ENCODE peak calls at places on chromosomes 3 and 15, in six cellular contexts. L is H1, E is GM12878, M is K562, S is HepG2, C is SK-N-SH. K is an unnamed sample.

GRCh38 chr15:100783296-100783695 is 96.3 kb upstream of the ALDH1A3 start:
- DNase-seq in L (no peak), M (no peak), E (no peak), C (no peak), S (no peak), K (no peak)

GRCh38 chr3:158314426-158315357 is 204.8 kb downstream of the RSRC1 start:
- DNase-seq in L (no peak), C (no peak), M (no peak), S (no peak), E (no peak), K (no peak)

GRCh38 chr3:192851821-192852352 is 65.8 kb downstream of the MB21D2 start:
- DNase-seq in S (peak), E (no peak), M (no peak), C (peak), L (no peak), K (peak)

GRCh38 chr3:197521277-197522182 is 34.2 kb downstream of the BDH1 start:
- DNase-seq in S (no peak), C (no peak), L (no peak), M (no peak), E (no peak), K (no peak)

GRCh38 chr3:69255928-69256327 is 130.0 kb downstream of the FRMD4B start:
- DNase-seq in E (no peak), S (peak), C (peak), M (no peak), L (no peak), K (no peak)

GRCh38 chr15:96972201-96972600 is 641.7 kb downstream of the NR2F2 start:
- DNase-seq in E (no peak), C (no peak), M (no peak), L (no peak), S (no peak), K (no peak)

GRCh38 chr3:78351338-78351737 is 1311.4 kb downstream of the ROBO2 start:
- DNase-seq in S (no peak), E (no peak), C (no peak), L (no peak), M (no peak), K (no peak)

GRCh38 chr3:174270841-174271240 is 588.3 kb upstream of the NAALADL2 start:
- DNase-seq in M (no peak), S (no peak), C (no peak), E (no peak), L (no peak), K (no peak)

GRCh38 chr3:120741837-120742197 is 499 bp downstream of the RABL3 start:
- DNase-seq in L (no peak), S (peak), E (peak), M (no peak), C (no peak), K (no peak)

GRCh38 chr3:52153389-52154096 is 680 bp downstream of the POC1A start:
- DNase-seq in C (peak), E (no peak), L (peak), M (peak), S (peak), K (peak)

GRCh38 chr3:38655708-38656300 is 6.3 kb upstream of the SCN5A start:
- DNase-seq in S (peak), M (peak), L (no peak), C (peak), E (no peak), K (no peak)
- TF ChIP-seq GABPA in S (no peak), M (no peak), L (no peak), C (no peak), E (no peak), K (no peak)

GRCh38 chr15:69723404-69724097 is 270.9 kb downstream of the RPLP1 start:
- DNase-seq in S (no peak), E (no peak), L (no peak), C (peak), M (no peak), K (no peak)
- TF ChIP-seq CTCF in S (no peak), E (peak), L (peak), C (peak), M (no peak), K (no peak)

DNA sequence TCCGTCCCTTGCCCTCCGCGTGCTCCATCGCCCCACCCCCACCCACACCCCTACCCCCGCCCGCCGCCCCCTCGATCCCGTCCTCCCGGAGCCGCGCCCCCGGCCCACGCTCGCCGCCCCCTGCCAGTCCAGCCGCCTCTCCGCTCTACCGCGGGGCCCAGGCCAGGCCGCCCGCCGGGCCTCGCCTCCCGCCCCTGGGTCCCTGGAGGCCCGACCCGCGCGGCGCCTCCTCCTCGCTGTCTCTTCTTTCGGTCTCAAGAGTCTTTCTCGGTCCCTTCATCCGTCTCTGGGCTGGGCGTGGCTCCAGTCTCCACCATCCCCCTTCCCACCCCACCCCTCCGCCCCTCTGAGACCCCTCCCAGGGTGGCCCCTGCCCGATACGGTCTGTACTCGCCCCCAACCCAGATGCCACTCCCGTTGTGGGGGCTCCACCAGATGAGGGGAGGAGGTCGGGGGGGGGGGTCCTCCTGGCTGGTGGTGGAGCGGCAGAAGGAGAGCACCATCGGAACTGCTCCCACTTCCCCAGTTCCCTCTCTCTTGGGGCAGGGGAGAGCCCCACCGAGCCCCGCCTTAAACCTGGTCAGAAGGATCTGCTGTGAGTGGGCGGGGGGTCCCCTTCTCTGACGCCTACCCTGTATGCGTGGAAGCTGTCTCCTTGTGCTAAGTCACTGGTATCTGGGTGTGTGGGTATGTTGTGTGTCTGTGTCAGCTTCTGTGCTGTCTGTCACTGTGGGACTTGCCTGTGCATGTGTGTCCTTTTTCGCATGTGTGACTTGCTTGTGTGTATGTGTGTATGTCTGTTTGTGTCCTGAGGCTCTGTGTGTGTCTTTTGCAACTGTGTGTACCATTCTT is 1.0 kb downstream of the PRKCD start:
- DNase-seq in E (no peak), M (peak), S (no peak), C (peak), L (no peak), K (no peak)
- TF ChIP-seq GABPA in E (no peak), M (no peak), S (no peak), C (no peak), L (no peak), K (no peak)

GRCh38 chr15:66864086-66864830 is 162.2 kb downstream of the SMAD6 start:
- DNase-seq in M (no peak), C (no peak), L (no peak), E (no peak), S (no peak), K (no peak)

GRCh38 chr15:66862878-66863335 is 160.9 kb downstream of the SMAD6 start:
- DNase-seq in E (peak), C (peak), M (peak), S (peak), L (peak), K (peak)

GRCh38 chr15:66863382-66864085 is 161.5 kb downstream of the SMAD6 start:
- DNase-seq in M (no peak), L (no peak), E (no peak), C (no peak), S (no peak), K (no peak)

GRCh38 chr15:66860844-66861243 is 158.8 kb downstream of the SMAD6 start:
- DNase-seq in L (no peak), M (no peak), E (no peak), C (no peak), S (no peak), K (no peak)

GRCh38 chr15:66862111-66862815 is 160.2 kb downstream of the SMAD6 start:
- DNase-seq in C (no peak), L (no peak), M (no peak), S (no peak), E (no peak), K (no peak)
- TF ChIP-seq CTCF in C (no peak), L (no peak), M (no peak), S (no peak), E (no peak), K (no peak)

DNA sequence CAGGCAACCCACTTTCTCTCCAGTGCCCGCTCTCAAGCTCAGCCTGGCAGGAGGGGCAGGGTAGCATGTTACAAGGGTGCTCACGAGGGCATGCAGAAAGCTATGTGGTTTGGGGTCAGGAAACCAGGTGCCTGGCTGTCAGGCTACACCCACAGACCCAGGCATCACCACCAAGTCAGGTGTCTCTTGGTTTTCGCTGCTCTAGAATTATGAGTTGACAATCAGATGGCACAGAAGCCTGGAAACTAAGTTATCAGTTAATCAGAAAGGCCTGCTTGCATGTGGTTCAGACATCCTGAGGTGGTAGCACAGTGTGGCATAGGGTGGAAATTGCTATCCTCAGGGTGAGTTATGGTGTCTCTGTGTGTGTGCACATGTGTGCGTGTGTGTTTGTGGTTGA is 16.2 kb upstream of the CCR9 start:
- DNase-seq in E (no peak), S (no peak), L (no peak), C (no peak), M (no peak), K (no peak)
- TF ChIP-seq GABPA in E (no peak), S (no peak), L (no peak), C (no peak), M (no peak), K (no peak)

GRCh38 chr15:77650285-77650684 is 17.6 kb upstream of the LINGO1 start:
- DNase-seq in M (peak), E (no peak), L (no peak), C (peak), S (peak), K (no peak)
- TF ChIP-seq CTCF in M (peak), E (peak), L (peak), C (peak), S (peak), K (no peak)

DNA sequence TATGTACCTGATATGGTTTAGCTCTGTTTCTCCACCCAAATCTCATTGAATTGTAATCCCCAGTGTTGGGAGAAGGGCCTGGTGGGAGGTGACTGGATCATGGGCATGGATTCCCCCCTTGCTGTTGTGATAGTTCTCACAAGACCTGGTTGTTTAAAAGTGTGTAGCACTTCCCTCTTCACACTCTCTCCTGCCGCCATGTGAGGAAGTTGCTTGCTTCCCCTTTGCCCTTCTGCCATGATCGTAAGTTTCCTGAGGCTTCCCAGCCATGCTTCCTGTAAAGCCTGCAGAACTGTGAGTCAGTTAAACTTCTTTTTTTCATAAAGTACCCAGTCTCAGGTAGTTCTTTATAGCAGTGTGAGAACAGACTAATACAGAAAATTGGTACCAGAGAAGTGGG is 93.1 kb downstream of the C3orf70 start:
- DNase-seq in C (no peak), L (no peak), E (no peak), M (no peak), S (no peak), K (peak)
- TF ChIP-seq GABPA in C (no peak), L (no peak), E (no peak), M (no peak), S (no peak), K (no peak)

GRCh38 chr3:140050396-140050795 is 115.4 kb downstream of the CLSTN2 start:
- DNase-seq in E (no peak), S (no peak), M (no peak), C (no peak), L (no peak), K (no peak)

GRCh38 chr3:140053011-140053702 is 118.2 kb downstream of the CLSTN2 start:
- DNase-seq in C (peak), M (no peak), E (no peak), S (no peak), L (no peak), K (no peak)

GRCh38 chr3:140055032-140055791 is 120.2 kb downstream of the CLSTN2 start:
- DNase-seq in E (no peak), L (no peak), C (no peak), M (no peak), S (no peak), K (no peak)

GRCh38 chr3:140053794-140054193 is 118.8 kb downstream of the CLSTN2 start:
- DNase-seq in S (no peak), L (no peak), M (no peak), E (no peak), C (no peak), K (no peak)

GRCh38 chr3:140050977-140051957 is 116.3 kb downstream of the CLSTN2 start:
- DNase-seq in M (peak), E (no peak), C (peak), L (peak), S (peak), K (peak)
- TF ChIP-seq CTCF in M (peak), E (peak), C (no peak), L (peak), S (peak), K (peak)

K was measured in HL-60.